ENCODE peak calls at places on chromosome 1, in four cellular contexts. X is HepG2, C is K562, P is GM12878. Y is an unnamed sample.

GRCh38 chr1:112317556-112317955 is 78.5 kb upstream of the CTTNBP2NL start:
- DNase-seq in X (no peak), C (no peak), P (no peak), Y (no peak)

GRCh38 chr1:168609133-168609715 is 32.8 kb downstream of the XCL1 start:
- DNase-seq in X (no peak), C (no peak), P (no peak), Y (peak)

GRCh38 chr1:116804736-116805135 is 50.5 kb downstream of the CD2 start:
- DNase-seq in X (no peak), C (no peak), P (no peak), Y (no peak)

GRCh38 chr1:184050631-184051030 is 899 bp upstream of the TSEN15 start:
- DNase-seq in X (no peak), C (no peak), P (no peak), Y (no peak)

GRCh38 chr1:32770221-32770731 is 46.9 kb downstream of the YARS1 start:
- DNase-seq in X (no peak), C (no peak), P (no peak), Y (no peak)

GRCh38 chr1:159938221-159938852 is 7.1 kb downstream of the IGSF9 start:
- DNase-seq in X (no peak), C (no peak), P (no peak), Y (no peak)

GRCh38 chr1:92380867-92381266 is 82.0 kb downstream of the RPAP2 start:
- DNase-seq in X (no peak), C (no peak), P (no peak), Y (no peak)

GRCh38 chr1:205432116-205432515 is 10.3 kb upstream of the LEMD1 start:
- DNase-seq in X (no peak), C (no peak), P (no peak), Y (no peak)

GRCh38 chr1:116314305-116314919 is 58.6 kb upstream of the ATP1A1 start:
- DNase-seq in X (peak), C (no peak), P (no peak), Y (no peak)

GRCh38 chr1:222167896-222168295 is 380.0 kb downstream of the HHIPL2 start:
- DNase-seq in X (no peak), C (no peak), P (no peak), Y (no peak)

GRCh38 chr1:47656719-47657685 is 219.2 kb downstream of the FOXD2 start:
- DNase-seq in X (no peak), C (no peak), P (no peak), Y (no peak)

GRCh38 chr1:209565759-209566678 is 17.5 kb upstream of the CAMK1G start:
- DNase-seq in X (peak), C (peak), P (no peak), Y (peak)

GRCh38 chr1:50992532-50993318 is 22.7 kb downstream of the CDKN2C start:
- DNase-seq in X (no peak), C (no peak), P (no peak), Y (no peak)

GRCh38 chr1:116990612-116991151 is 10.9 kb upstream of the CD101 start:
- DNase-seq in X (no peak), C (no peak), P (no peak), Y (no peak)

GRCh38 chr1:152761609-152762213 is 3.9 kb downstream of the KPRP start:
- DNase-seq in X (no peak), C (no peak), P (no peak), Y (no peak)

GRCh38 chr1:65041014-65041413 is 74.7 kb upstream of the JAK1 start:
- DNase-seq in X (no peak), C (no peak), P (no peak), Y (no peak)

GRCh38 chr1:119952496-119952895 is 56.2 kb upstream of the ADAM30 start:
- DNase-seq in X (no peak), C (no peak), P (no peak), Y (no peak)

GRCh38 chr1:12356004-12356890 is 126.4 kb downstream of the VPS13D start:
- DNase-seq in X (peak), C (no peak), P (no peak), Y (no peak)

GRCh38 chr1:1210726-1211540 is 3.0 kb downstream of the TNFRSF4 start:
- DNase-seq in X (no peak), C (no peak), P (no peak), Y (no peak)

GRCh38 chr1:155126494-155127104 is 1.1 kb upstream of the EFNA1 start:
- DNase-seq in X (peak), C (peak), P (no peak), Y (peak)

GRCh38 chr1:64483711-64484454 is 14.0 kb downstream of the CACHD1 start:
- DNase-seq in X (no peak), C (no peak), P (no peak), Y (peak)

GRCh38 chr1:201140235-201140940 is 13.4 kb upstream of the ASCL5 start:
- DNase-seq in X (peak), C (no peak), P (no peak), Y (no peak)

GRCh38 chr1:119651641-119652040 is 3.6 kb upstream of the ZNF697 start:
- DNase-seq in X (no peak), C (no peak), P (no peak), Y (no peak)

GRCh38 chr1:213070399-213070798 is 19.4 kb downstream of the RPS6KC1 start:
- DNase-seq in X (peak), C (no peak), P (peak), Y (no peak)

GRCh38 chr1:32933742-32934322 is 30.8 kb downstream of the RNF19B start:
- DNase-seq in X (peak), C (no peak), P (no peak), Y (peak)

GRCh38 chr1:6858586-6858985 is 73.3 kb downstream of the CAMTA1 start:
- DNase-seq in X (no peak), C (no peak), P (no peak), Y (no peak)

GRCh38 chr1:6859415-6860343 is 74.4 kb downstream of the CAMTA1 start:
- DNase-seq in X (peak), C (no peak), P (no peak), Y (no peak)

GRCh38 chr1:6861075-6861724 is 75.9 kb downstream of the CAMTA1 start:
- DNase-seq in X (no peak), C (no peak), P (peak), Y (no peak)

GRCh38 chr1:6862906-6863305 is 77.7 kb downstream of the CAMTA1 start:
- DNase-seq in X (no peak), C (no peak), P (no peak), Y (no peak)

DNA sequence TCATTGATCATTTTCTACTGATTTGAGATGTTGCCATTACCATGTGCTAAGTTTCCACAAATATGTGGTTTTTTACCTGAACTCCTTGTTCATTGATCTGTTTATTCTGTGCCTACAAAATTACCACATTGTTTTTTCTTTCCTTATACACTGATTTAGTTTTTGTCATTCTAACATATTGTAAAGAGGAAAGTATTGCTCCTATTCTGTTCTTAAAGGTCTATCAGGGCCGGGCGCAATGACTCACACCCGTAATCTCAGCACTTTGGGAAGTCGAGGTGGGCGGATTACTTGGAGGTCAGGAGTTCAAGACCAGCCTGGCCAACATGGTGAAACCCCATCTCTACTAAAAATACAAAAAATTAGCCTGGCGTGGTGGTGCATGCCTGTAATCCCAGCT is 75.1 kb downstream of the CAMTA1 start:
- DNase-seq in X (no peak), C (no peak), P (no peak), Y (no peak)
- TF ChIP-seq REST in X (no peak), C (no peak), P (no peak), Y (no peak)

GRCh38 chr1:40182956-40183710 is 21.9 kb downstream of the RLF start:
- DNase-seq in X (peak), C (peak), P (no peak), Y (peak)

GRCh38 chr1:40184193-40184592 is 23.0 kb downstream of the RLF start:
- DNase-seq in X (no peak), C (no peak), P (no peak), Y (no peak)

GRCh38 chr1:40187399-40187798 is 26.2 kb downstream of the RLF start:
- DNase-seq in X (no peak), C (no peak), P (no peak), Y (no peak)

GRCh38 chr1:40185951-40186864 is 25.0 kb downstream of the RLF start:
- DNase-seq in X (no peak), C (no peak), P (peak), Y (peak)
- TF ChIP-seq CREB1 in X (no peak), C (no peak), P (no peak), Y (no peak)

GRCh38 chr1:19251305-19252196 is at the start of the genes EMC1 and MRTO4:
- DNase-seq in X (peak), C (peak), P (peak), Y (peak)
- TF ChIP-seq REST in X (no peak), C (peak), P (no peak), Y (no peak)

DNA sequence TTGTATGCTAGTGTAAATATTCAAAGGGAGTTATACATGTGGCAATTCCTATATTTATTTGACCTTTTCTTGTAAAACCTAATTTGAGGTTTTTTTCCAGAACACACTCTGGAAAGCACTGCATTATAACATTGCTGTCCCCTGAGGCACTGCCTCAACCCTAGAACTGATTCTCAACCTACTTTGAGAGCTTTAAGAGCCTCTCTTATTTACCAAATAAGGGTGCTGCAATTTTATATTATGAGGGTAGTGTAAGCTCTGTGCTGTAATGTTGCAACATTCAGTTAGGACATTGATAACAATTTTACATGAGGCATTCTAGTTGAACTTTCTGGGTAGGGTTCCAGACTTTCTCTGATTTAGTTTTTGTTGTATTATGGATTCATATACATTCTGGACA is 302.2 kb upstream of the DEPDC1 start:
- DNase-seq in X (no peak), C (no peak), P (no peak), Y (no peak)
- TF ChIP-seq CREB1 in X (no peak), C (no peak), P (no peak), Y (no peak)

GRCh38 chr1:104331763-104332162 is 582.1 kb downstream of the AMY1C start:
- DNase-seq in X (no peak), C (no peak), P (no peak), Y (no peak)
- TF ChIP-seq REST in X (no peak), C (no peak), P (no peak), Y (no peak)

Y was measured in GM23338.